ENCODE peak calls at places on chromosomes 2 and 18, in seven cellular contexts. One of them, this sample, is unnamed.

GRCh38 chr2:200786826-200787225 is 24.9 kb upstream of the BZW1 start:
- DNase-seq in EL: peak
- DNase-seq in COR-L47: no peak
- DNase-seq in GM10248: no peak
- DNase-seq in CD8-positive, alpha-beta memory T cell: no peak
- DNase-seq in stimulated activated CD4-positive, alpha-beta T cell treated with anti-CD3 and anti-CD28 coated beads, Interleukin-4, amount 100 ng/mL, for 24 hours: no peak
- DNase-seq in activated T-cell treated with anti-CD3 and anti-CD28 coated beads for 24 hours: no peak
- DNase-seq in this sample: no peak

GRCh38 chr2:55857766-55858165 is 65.8 kb downstream of the EFEMP1 start:
- DNase-seq in stimulated activated CD4-positive, alpha-beta T cell treated with anti-CD3 and anti-CD28 coated beads, Interleukin-4, amount 100 ng/mL, for 24 hours: no peak
- DNase-seq in COR-L47: no peak
- DNase-seq in GM10248: no peak
- DNase-seq in EL: no peak
- DNase-seq in CD8-positive, alpha-beta memory T cell: no peak
- DNase-seq in activated T-cell treated with anti-CD3 and anti-CD28 coated beads for 24 hours: no peak
- DNase-seq in this sample: no peak

GRCh38 chr2:98148968-98149697 is 62.2 kb downstream of the VWA3B start:
- DNase-seq in CD8-positive, alpha-beta memory T cell: peak
- DNase-seq in stimulated activated CD4-positive, alpha-beta T cell treated with anti-CD3 and anti-CD28 coated beads, Interleukin-4, amount 100 ng/mL, for 24 hours: no peak
- DNase-seq in COR-L47: peak
- DNase-seq in EL: peak
- DNase-seq in activated T-cell treated with anti-CD3 and anti-CD28 coated beads for 24 hours: no peak
- DNase-seq in GM10248: no peak
- DNase-seq in this sample: no peak

GRCh38 chr18:47754311-47755101 is 176.0 kb downstream of the SMAD2 start:
- DNase-seq in GM10248: peak
- DNase-seq in CD8-positive, alpha-beta memory T cell: peak
- DNase-seq in activated T-cell treated with anti-CD3 and anti-CD28 coated beads for 24 hours: peak
- DNase-seq in EL: peak
- DNase-seq in stimulated activated CD4-positive, alpha-beta T cell treated with anti-CD3 and anti-CD28 coated beads, Interleukin-4, amount 100 ng/mL, for 24 hours: peak
- DNase-seq in COR-L47: peak
- DNase-seq in this sample: peak

GRCh38 chr2:229370484-229370883 is 99.4 kb upstream of the PID1 start:
- DNase-seq in GM10248: no peak
- DNase-seq in CD8-positive, alpha-beta memory T cell: no peak
- DNase-seq in COR-L47: no peak
- DNase-seq in activated T-cell treated with anti-CD3 and anti-CD28 coated beads for 24 hours: no peak
- DNase-seq in EL: no peak
- DNase-seq in stimulated activated CD4-positive, alpha-beta T cell treated with anti-CD3 and anti-CD28 coated beads, Interleukin-4, amount 100 ng/mL, for 24 hours: no peak
- DNase-seq in this sample: no peak

GRCh38 chr2:191678437-191679110 is 638 bp downstream of the NABP1 start:
- DNase-seq in COR-L47: no peak
- DNase-seq in GM10248: peak
- DNase-seq in CD8-positive, alpha-beta memory T cell: no peak
- DNase-seq in activated T-cell treated with anti-CD3 and anti-CD28 coated beads for 24 hours: peak
- DNase-seq in EL: peak
- DNase-seq in stimulated activated CD4-positive, alpha-beta T cell treated with anti-CD3 and anti-CD28 coated beads, Interleukin-4, amount 100 ng/mL, for 24 hours: peak
- DNase-seq in this sample: peak

GRCh38 chr2:232367016-232367415 is 11.5 kb upstream of the ALPP start:
- DNase-seq in EL: no peak
- DNase-seq in GM10248: no peak
- DNase-seq in stimulated activated CD4-positive, alpha-beta T cell treated with anti-CD3 and anti-CD28 coated beads, Interleukin-4, amount 100 ng/mL, for 24 hours: no peak
- DNase-seq in COR-L47: no peak
- DNase-seq in CD8-positive, alpha-beta memory T cell: no peak
- DNase-seq in activated T-cell treated with anti-CD3 and anti-CD28 coated beads for 24 hours: no peak
- DNase-seq in this sample: no peak

GRCh38 chr18:48813833-48814489 is 136.8 kb downstream of the SMAD7 start:
- DNase-seq in activated T-cell treated with anti-CD3 and anti-CD28 coated beads for 24 hours: no peak
- DNase-seq in stimulated activated CD4-positive, alpha-beta T cell treated with anti-CD3 and anti-CD28 coated beads, Interleukin-4, amount 100 ng/mL, for 24 hours: peak
- DNase-seq in EL: no peak
- DNase-seq in CD8-positive, alpha-beta memory T cell: no peak
- DNase-seq in COR-L47: no peak
- DNase-seq in GM10248: no peak
- DNase-seq in this sample: peak

GRCh38 chr2:174442546-174443510 is 44.0 kb downstream of the GPR155 start:
- DNase-seq in CD8-positive, alpha-beta memory T cell: no peak
- DNase-seq in GM10248: no peak
- DNase-seq in EL: peak
- DNase-seq in COR-L47: no peak
- DNase-seq in activated T-cell treated with anti-CD3 and anti-CD28 coated beads for 24 hours: no peak
- DNase-seq in stimulated activated CD4-positive, alpha-beta T cell treated with anti-CD3 and anti-CD28 coated beads, Interleukin-4, amount 100 ng/mL, for 24 hours: no peak
- DNase-seq in this sample: no peak

GRCh38 chr2:1717129-1717528 is 27.2 kb downstream of the PXDN start:
- DNase-seq in activated T-cell treated with anti-CD3 and anti-CD28 coated beads for 24 hours: no peak
- DNase-seq in EL: no peak
- DNase-seq in COR-L47: no peak
- DNase-seq in stimulated activated CD4-positive, alpha-beta T cell treated with anti-CD3 and anti-CD28 coated beads, Interleukin-4, amount 100 ng/mL, for 24 hours: no peak
- DNase-seq in CD8-positive, alpha-beta memory T cell: no peak
- DNase-seq in GM10248: no peak
- DNase-seq in this sample: no peak

GRCh38 chr2:26627350-26628105 is 13.6 kb downstream of the CIB4 start:
- DNase-seq in CD8-positive, alpha-beta memory T cell: no peak
- DNase-seq in activated T-cell treated with anti-CD3 and anti-CD28 coated beads for 24 hours: no peak
- DNase-seq in stimulated activated CD4-positive, alpha-beta T cell treated with anti-CD3 and anti-CD28 coated beads, Interleukin-4, amount 100 ng/mL, for 24 hours: no peak
- DNase-seq in COR-L47: no peak
- DNase-seq in GM10248: no peak
- DNase-seq in EL: no peak
- DNase-seq in this sample: no peak

GRCh38 chr2:236546561-236546961 is 23.1 kb upstream of the ACKR3 start:
- DNase-seq in CD8-positive, alpha-beta memory T cell: peak
- DNase-seq in stimulated activated CD4-positive, alpha-beta T cell treated with anti-CD3 and anti-CD28 coated beads, Interleukin-4, amount 100 ng/mL, for 24 hours: peak
- DNase-seq in activated T-cell treated with anti-CD3 and anti-CD28 coated beads for 24 hours: no peak
- DNase-seq in COR-L47: no peak
- DNase-seq in EL: no peak
- DNase-seq in GM10248: no peak
- DNase-seq in this sample: peak

GRCh38 chr18:66813138-66813537 is 209.2 kb upstream of the CDH19 start:
- DNase-seq in EL: no peak
- DNase-seq in activated T-cell treated with anti-CD3 and anti-CD28 coated beads for 24 hours: no peak
- DNase-seq in stimulated activated CD4-positive, alpha-beta T cell treated with anti-CD3 and anti-CD28 coated beads, Interleukin-4, amount 100 ng/mL, for 24 hours: no peak
- DNase-seq in COR-L47: no peak
- DNase-seq in GM10248: no peak
- DNase-seq in CD8-positive, alpha-beta memory T cell: no peak
- DNase-seq in this sample: no peak